ENCODE peak calls at places on chromosomes 2 and 18, in seven cellular contexts. S is anterior cingulate cortex; T is fibroblast of mammary gland; P is stimulated activated naive CD4-positive, alpha-beta T cell; A is AG08396; X is cerebellar cortex; V is GM23338. Q is an unnamed sample.

GRCh38 chr2:217973008-217973787 is 29.6 kb downstream of the TNS1 start:
- DNase-seq in S (no peak), T (no peak), P (no peak), A (no peak), X (no peak), V (no peak), Q (no peak)

GRCh38 chr2:15956751-15957736 is 16.7 kb downstream of the MYCN start:
- DNase-seq in S (no peak), T (no peak), P (no peak), A (no peak), X (no peak), V (no peak), Q (peak)

GRCh38 chr2:196925768-196926561 is 542 bp downstream of the PGAP1 start:
- DNase-seq in S (peak), T (peak), P (no peak), A (peak), X (peak), V (peak), Q (peak)

GRCh38 chr2:69013123-69013836 is at the start of gene ANTXR1:
- DNase-seq in S (peak), T (peak), P (no peak), A (peak), X (peak), V (peak), Q (peak)

GRCh38 chr2:231227309-231228162 is 29.1 kb downstream of the ARMC9 start:
- DNase-seq in S (peak), T (peak), P (no peak), A (peak), X (peak), V (peak), Q (peak)

GRCh38 chr18:13179566-13180113 is 38.9 kb upstream of the LDLRAD4 start:
- DNase-seq in S (no peak), T (no peak), P (no peak), A (no peak), X (no peak), V (no peak), Q (no peak)

GRCh38 chr2:152222975-152223638 is 47.5 kb upstream of the STAM2 start:
- DNase-seq in S (no peak), T (peak), P (no peak), A (no peak), X (peak), V (peak), Q (no peak)

GRCh38 chr18:41975287-41975683 is 20.3 kb downstream of the PIK3C3 start:
- DNase-seq in S (no peak), T (no peak), P (no peak), A (no peak), X (no peak), V (no peak), Q (no peak)

GRCh38 chr18:8959551-8960135 is 142.9 kb upstream of the NDUFV2 start:
- DNase-seq in S (no peak), T (no peak), P (no peak), A (no peak), X (peak), V (peak), Q (peak)